ENCODE peak calls at places on chromosomes 3 and 15, in five cellular contexts. A, C, T, H and E are unnamed samples.

GRCh38 chr3:22594990-22595389 is 608.1 kb upstream of the UBE2E2 start:
- DNase-seq in T (no peak), A (no peak), C (no peak), H (no peak), E (no peak)

GRCh38 chr3:76436895-76437294 is 603.0 kb upstream of the ROBO2 start:
- DNase-seq in H (no peak), C (peak), T (peak), A (no peak), E (peak)

GRCh38 chr3:23389686-23390085 is 186.6 kb downstream of the UBE2E2 start:
- DNase-seq in A (no peak), T (no peak), C (no peak), H (no peak), E (no peak)

GRCh38 chr3:24300949-24301348 is 193.7 kb downstream of the THRB start:
- DNase-seq in A (no peak), H (no peak), T (no peak), C (no peak), E (no peak)

GRCh38 chr3:184656991-184657669 is 54.7 kb downstream of the MAGEF1 start:
- DNase-seq in A (peak), T (peak), H (no peak), C (peak), E (peak)

GRCh38 chr15:66698971-66699370 is 3.1 kb upstream of the SMAD6 start:
- DNase-seq in C (no peak), A (no peak), H (no peak), T (no peak), E (no peak)

GRCh38 chr3:195893516-195893915 is 14.8 kb downstream of the TNK2 start:
- DNase-seq in H (no peak), C (no peak), A (no peak), T (no peak), E (no peak)

GRCh38 chr3:36679384-36680200 is 84.8 kb downstream of the DCLK3 start:
- DNase-seq in H (no peak), C (peak), A (peak), T (peak), E (peak)

GRCh38 chr3:123694377-123695147 is 109.7 kb upstream of the HACD2 start:
- DNase-seq in T (peak), A (no peak), H (no peak), C (no peak), E (peak)

GRCh38 chr3:174465177-174465576 is 394.0 kb upstream of the NAALADL2 start:
- DNase-seq in C (no peak), H (no peak), A (no peak), T (no peak), E (no peak)

GRCh38 chr15:49215768-49216739 is 46.0 kb downstream of the GALK2 start:
- DNase-seq in T (no peak), C (no peak), A (no peak), H (no peak), E (no peak)
- TF ChIP-seq CTCF in T (no peak), C (no peak), A (no peak), H (no peak), E (no peak)

GRCh38 chr3:126102530-126102951 is 18.6 kb upstream of the SLC41A3 start:
- DNase-seq in T (peak), H (peak), C (peak), A (no peak), E (no peak)

GRCh38 chr3:126102011-126102410 is 18.1 kb upstream of the SLC41A3 start:
- DNase-seq in C (no peak), H (no peak), T (no peak), A (no peak), E (no peak)

GRCh38 chr3:126100688-126101301 is 16.9 kb upstream of the SLC41A3 start:
- DNase-seq in C (peak), T (no peak), H (no peak), A (no peak), E (peak)

GRCh38 chr3:126100216-126100615 is 16.3 kb upstream of the SLC41A3 start:
- DNase-seq in C (no peak), H (no peak), A (no peak), T (no peak), E (no peak)

DNA sequence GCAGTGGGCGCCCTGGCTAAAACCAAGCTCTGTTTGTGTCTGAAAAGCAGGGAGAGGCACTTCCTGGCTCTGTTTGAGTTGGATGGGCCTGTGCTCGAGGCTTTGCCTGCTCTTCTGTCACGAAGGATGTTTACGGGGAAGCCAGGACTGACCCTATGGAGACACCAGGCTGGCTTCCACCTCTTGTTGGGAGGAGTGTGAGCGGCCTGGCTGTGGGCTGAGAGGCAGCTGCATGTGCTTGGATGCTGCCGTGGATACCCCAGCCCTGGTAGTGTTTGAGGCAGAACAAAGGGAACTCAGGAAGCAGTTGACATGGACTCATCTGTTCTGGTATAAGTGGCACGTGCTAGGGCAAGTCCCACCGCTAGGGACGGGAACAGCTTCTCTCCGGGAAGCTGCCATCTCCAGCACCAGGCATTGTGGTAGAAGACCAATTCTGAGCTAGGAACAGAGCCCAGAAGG is 17.6 kb upstream of the SLC41A3 start:
- DNase-seq in H (no peak), A (no peak), C (no peak), T (no peak), E (no peak)
- TF ChIP-seq CTCF in H (no peak), A (no peak), C (no peak), T (no peak), E (no peak)

DNA sequence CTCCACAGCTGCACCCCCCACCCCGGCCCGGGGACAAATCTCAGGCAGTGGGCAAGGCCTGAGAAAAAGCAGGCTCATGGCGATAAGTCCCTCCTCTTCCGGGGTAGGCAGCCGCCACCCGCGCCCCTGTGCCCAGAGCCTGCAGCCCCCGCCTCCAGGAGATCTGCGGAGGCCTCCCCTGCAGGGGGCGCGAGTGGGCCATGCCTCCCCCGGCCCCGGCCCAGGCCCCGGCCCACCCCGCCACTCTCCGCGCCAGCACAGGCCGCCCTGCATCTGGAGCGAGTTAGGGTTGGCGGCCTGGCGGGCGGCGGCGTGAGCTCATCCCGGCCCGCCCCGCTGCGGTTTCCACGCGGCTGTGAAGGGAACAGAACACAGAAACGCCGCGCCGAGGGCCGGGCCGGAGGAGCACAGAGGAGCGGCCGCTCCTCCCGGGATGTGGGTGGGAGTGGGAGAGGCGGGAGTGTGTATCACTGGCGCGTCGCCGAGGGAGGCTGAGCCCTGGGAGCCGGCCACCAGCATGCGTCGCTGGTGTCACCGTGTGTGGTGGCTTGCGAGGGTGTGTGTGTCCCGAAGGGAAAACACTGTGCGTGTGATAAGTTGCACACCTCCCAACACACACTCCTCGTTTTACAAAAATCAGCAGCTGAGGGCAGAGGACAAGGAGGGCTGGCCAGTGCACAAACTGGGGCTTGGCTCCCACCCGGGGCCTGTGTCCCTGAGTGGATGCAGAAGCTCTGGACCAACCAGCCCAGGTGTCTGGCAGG is 17.2 kb downstream of the MYL3 start:
- DNase-seq in C (no peak), A (peak), H (peak), T (peak), E (peak)
- TF ChIP-seq CTCF in C (peak), A (peak), H (no peak), T (no peak), E (peak)

GRCh38 chr3:65950340-65951326 is 88.1 kb downstream of the MAGI1 start:
- DNase-seq in A (no peak), T (no peak), C (no peak), H (no peak), E (no peak)
- TF ChIP-seq CTCF in A (no peak), T (no peak), C (no peak), H (no peak), E (no peak)

GRCh38 chr3:111859061-111859973 is at the start of gene PHLDB2:
- DNase-seq in H (peak), C (no peak), A (peak), T (peak), E (peak)
- TF ChIP-seq CTCF in H (no peak), C (no peak), A (peak), T (no peak), E (no peak)

GRCh38 chr3:11643212-11644087 is at the start of gene VGLL4:
- DNase-seq in A (peak), H (peak), T (peak), C (peak), E (peak)
- TF ChIP-seq CTCF in A (peak), H (no peak), T (peak), C (peak), E (peak)

DNA sequence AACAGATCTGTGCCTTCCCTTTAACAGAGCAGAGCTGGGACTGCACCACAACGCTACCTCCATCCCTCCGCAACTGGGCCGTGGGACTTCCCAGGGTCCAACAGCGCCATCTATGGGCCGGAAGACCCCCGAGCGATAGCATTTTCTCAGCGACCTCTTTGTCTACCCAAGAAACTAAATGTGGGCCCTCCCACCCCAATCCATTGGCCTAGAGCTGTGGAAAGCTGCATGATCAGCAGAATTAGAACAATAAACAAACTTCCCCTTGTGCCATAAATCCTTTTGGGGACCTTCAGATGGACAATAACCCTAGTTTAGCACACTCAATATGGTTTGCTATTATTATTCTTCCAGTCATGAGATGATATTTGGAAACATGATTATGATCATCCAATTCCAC is 74.8 kb upstream of the NTRK3 start:
- DNase-seq in C (no peak), A (peak), H (no peak), T (peak), E (no peak)
- TF ChIP-seq CTCF in C (peak), A (peak), H (no peak), T (peak), E (peak)

GRCh38 chr3:58577269-58577821 is at the start of gene FAM107A:
- DNase-seq in A (no peak), H (peak), T (peak), C (no peak), E (peak)
- TF ChIP-seq CTCF in A (no peak), H (no peak), T (peak), C (peak), E (peak)